ENCODE peak calls at places on chromosomes 1 and 21, in six cellular contexts. One of them, this sample, is unnamed.
A peak's percentile ranks its signal among the peaks of the same experiment; 100 is the strongest.

GRCh38 chr1:7199077-7199779 is 414.0 kb downstream of the CAMTA1 start:
- DNase-seq in heart left ventricle: no peak
- DNase-seq in upper lobe of right lung: no peak
- DNase-seq in SJSA1: no peak
- DNase-seq in fibroblast of lung: no peak
- DNase-seq in A673: peak; percentile 64
- DNase-seq in this sample: no peak

GRCh38 chr21:33981341-33982101 is 65.9 kb upstream of the ATP5PO start:
- DNase-seq in heart left ventricle: no peak
- DNase-seq in upper lobe of right lung: no peak
- DNase-seq in SJSA1: no peak
- DNase-seq in fibroblast of lung: no peak
- DNase-seq in A673: no peak
- DNase-seq in this sample: no peak

GRCh38 chr1:161266096-161266679 is 7.6 kb downstream of the PCP4L1 start:
- DNase-seq in heart left ventricle: no peak
- DNase-seq in upper lobe of right lung: no peak
- DNase-seq in SJSA1: no peak
- DNase-seq in fibroblast of lung: no peak
- DNase-seq in A673: peak; percentile 24
- DNase-seq in this sample: no peak

GRCh38 chr1:50109647-50110075 is 941 bp downstream of the ELAVL4 start:
- DNase-seq in heart left ventricle: no peak
- DNase-seq in upper lobe of right lung: no peak
- DNase-seq in SJSA1: no peak
- DNase-seq in fibroblast of lung: no peak
- DNase-seq in A673: peak; percentile 18
- DNase-seq in this sample: no peak

GRCh38 chr1:102879439-102879993 is 228.8 kb downstream of the COL11A1 start:
- DNase-seq in heart left ventricle: no peak
- DNase-seq in upper lobe of right lung: no peak
- DNase-seq in SJSA1: peak; percentile 79
- DNase-seq in fibroblast of lung: peak; percentile 38
- DNase-seq in A673: peak; percentile 73
- DNase-seq in this sample: no peak

GRCh38 chr1:178500091-178500770 is 3.5 kb upstream of the CLEC20A start:
- DNase-seq in heart left ventricle: no peak
- DNase-seq in upper lobe of right lung: no peak
- DNase-seq in SJSA1: no peak
- DNase-seq in fibroblast of lung: no peak
- DNase-seq in A673: peak; percentile 34
- DNase-seq in this sample: no peak

GRCh38 chr1:212224102-212224501 is 61.1 kb upstream of the PPP2R5A start:
- DNase-seq in heart left ventricle: no peak
- DNase-seq in upper lobe of right lung: no peak
- DNase-seq in SJSA1: no peak
- DNase-seq in fibroblast of lung: no peak
- DNase-seq in A673: no peak
- DNase-seq in this sample: no peak

GRCh38 chr1:180428782-180429695 is 73.3 kb downstream of the ACBD6 start:
- DNase-seq in heart left ventricle: no peak
- DNase-seq in upper lobe of right lung: no peak
- DNase-seq in SJSA1: no peak
- DNase-seq in fibroblast of lung: no peak
- DNase-seq in A673: no peak
- DNase-seq in this sample: no peak

GRCh38 chr1:116376734-116377096 is 3.7 kb downstream of the ATP1A1 start:
- DNase-seq in heart left ventricle: no peak
- DNase-seq in upper lobe of right lung: no peak
- DNase-seq in SJSA1: peak; percentile 76
- DNase-seq in fibroblast of lung: no peak
- DNase-seq in A673: peak; percentile 40
- DNase-seq in this sample: no peak

GRCh38 chr1:188668083-188668482 is 1809.6 kb downstream of the BRINP3 start:
- DNase-seq in heart left ventricle: no peak
- DNase-seq in upper lobe of right lung: no peak
- DNase-seq in SJSA1: no peak
- DNase-seq in fibroblast of lung: no peak
- DNase-seq in A673: peak; percentile 19
- DNase-seq in this sample: no peak

DNA sequence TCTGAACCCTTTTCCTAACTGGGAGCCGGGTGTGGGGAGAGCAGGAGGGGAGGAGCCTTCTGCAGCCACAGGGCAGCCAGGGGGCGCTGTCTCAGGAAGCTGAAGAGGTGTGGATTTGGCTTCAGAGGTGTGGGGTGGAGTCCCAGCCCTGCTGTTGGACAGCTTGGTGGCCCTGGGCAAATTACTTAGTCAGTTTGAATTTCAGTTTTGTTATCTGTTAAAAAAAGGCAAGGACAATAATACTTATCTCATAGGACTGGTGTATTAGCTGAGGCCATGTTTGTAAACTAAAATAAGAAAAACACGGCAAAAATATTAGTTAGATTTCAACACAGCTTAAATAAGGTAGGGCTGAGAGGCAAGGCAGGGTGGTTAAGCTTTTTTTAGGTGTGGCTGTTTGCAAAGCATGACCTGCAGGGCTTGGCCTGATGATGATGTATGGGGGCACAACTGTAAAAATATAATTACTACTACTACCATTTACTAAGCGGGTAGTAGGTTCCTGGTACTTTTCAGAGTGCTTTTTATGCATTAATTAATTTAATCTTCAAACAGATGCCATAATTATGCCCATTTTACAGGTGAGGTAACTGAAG is 111.8 kb downstream of the PLXNA2 start:
- DNase-seq in heart left ventricle: peak; percentile 78
- DNase-seq in upper lobe of right lung: peak; percentile 92
- DNase-seq in SJSA1: peak; percentile 71
- DNase-seq in fibroblast of lung: peak; percentile 66
- DNase-seq in A673: peak; percentile 73
- DNase-seq in this sample: peak; percentile 3
- H3K4me3 ChIP-seq in heart left ventricle: no peak overlapping the region
- H3K4me3 ChIP-seq in upper lobe of right lung: no peak overlapping the region
- H3K4me3 ChIP-seq in SJSA1: no peak overlapping the region
- H3K4me3 ChIP-seq in fibroblast of lung: no peak overlapping the region
- H3K4me3 ChIP-seq in A673: no peak overlapping the region
- H3K4me3 ChIP-seq in this sample: no peak overlapping the region

DNA sequence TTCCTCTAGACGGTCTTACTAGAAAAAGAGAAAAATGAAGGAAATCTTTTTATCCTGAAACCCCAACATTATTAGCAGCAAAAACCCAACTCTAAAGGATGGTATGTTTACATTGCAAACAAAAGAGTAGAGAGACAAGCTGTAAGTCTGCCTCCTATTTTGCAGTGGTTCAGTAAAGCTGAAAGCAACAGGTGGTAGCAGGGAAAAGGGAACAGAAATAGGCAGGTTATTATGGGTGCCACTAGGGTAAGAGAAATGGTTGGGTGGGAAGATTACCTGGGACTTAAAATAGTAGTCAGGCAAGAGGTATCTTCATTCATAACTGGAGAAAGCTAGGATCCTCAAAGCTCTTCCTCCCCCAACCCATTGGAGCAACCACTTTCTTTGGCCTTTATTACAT is 13.7 kb downstream of the CLSPN start:
- DNase-seq in heart left ventricle: no peak
- DNase-seq in upper lobe of right lung: no peak
- DNase-seq in SJSA1: no peak
- DNase-seq in fibroblast of lung: no peak
- DNase-seq in A673: no peak
- DNase-seq in this sample: no peak
- H3K36me3 ChIP-seq in heart left ventricle: no peaks in the 10 kb centered on the region
- H3K36me3 ChIP-seq in upper lobe of right lung: no peaks in the 10 kb centered on the region
- H3K36me3 ChIP-seq in SJSA1: peaks cover 61% of the 10 kb centered on the region
- H3K36me3 ChIP-seq in fibroblast of lung: no peaks in the 10 kb centered on the region
- H3K36me3 ChIP-seq in A673: peaks cover 63% of the 10 kb centered on the region
- H3K36me3 ChIP-seq in this sample: no peaks in the 10 kb centered on the region

DNA sequence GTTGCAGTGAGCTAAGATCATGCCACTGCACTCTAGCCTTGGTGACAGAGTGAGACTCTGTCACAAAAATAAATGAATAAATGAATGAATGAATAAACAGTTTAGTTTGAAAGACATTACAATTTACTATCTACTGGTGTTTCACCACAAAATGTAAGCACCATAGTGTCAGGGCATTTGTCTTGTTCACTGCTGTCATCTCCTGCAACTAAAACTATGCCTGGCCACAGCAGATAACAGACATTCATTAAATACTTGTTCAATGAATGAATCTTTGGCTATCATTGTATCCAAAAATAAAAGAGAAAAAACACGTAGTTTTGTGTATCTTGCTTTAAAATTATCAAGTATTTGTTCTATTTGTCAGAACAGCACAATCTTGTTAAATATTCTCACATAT is 32.5 kb downstream of the SASS6 start:
- DNase-seq in heart left ventricle: no peak
- DNase-seq in upper lobe of right lung: no peak
- DNase-seq in SJSA1: peak; percentile 27
- DNase-seq in fibroblast of lung: peak; percentile 21
- DNase-seq in A673: no peak
- DNase-seq in this sample: no peak
- H3K4me3 ChIP-seq in heart left ventricle: no peak overlapping the region
- H3K4me3 ChIP-seq in upper lobe of right lung: no peak overlapping the region
- H3K4me3 ChIP-seq in SJSA1: no peak overlapping the region
- H3K4me3 ChIP-seq in fibroblast of lung: no peak overlapping the region
- H3K4me3 ChIP-seq in A673: no peak overlapping the region
- H3K4me3 ChIP-seq in this sample: no peak overlapping the region

DNA sequence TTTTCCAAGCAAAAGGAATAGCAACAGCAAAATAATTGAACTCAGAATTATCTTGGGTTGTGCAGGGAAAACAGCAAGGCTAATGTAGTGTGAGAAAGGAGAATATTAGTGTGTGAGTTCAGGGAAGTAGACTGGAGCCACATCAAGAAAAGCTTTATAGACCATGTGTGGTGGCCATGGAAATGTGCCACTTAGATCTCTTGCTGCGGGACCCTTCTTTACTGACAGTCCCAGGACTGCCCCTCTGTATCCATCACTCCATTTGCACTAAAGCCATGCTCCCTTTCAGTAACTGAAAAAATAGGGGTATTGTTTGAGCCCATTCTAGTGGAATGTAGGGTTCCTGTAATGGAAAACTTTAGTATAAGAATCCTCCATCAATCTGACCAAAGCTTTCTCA is 32.3 kb downstream of the SAMSN1 start:
- DNase-seq in heart left ventricle: no peak
- DNase-seq in upper lobe of right lung: no peak
- DNase-seq in SJSA1: no peak
- DNase-seq in fibroblast of lung: no peak
- DNase-seq in A673: no peak
- DNase-seq in this sample: no peak
- H3K36me3 ChIP-seq in heart left ventricle: no peaks in the 10 kb centered on the region
- H3K36me3 ChIP-seq in upper lobe of right lung: peaks cover 4% of the 10 kb centered on the region
- H3K36me3 ChIP-seq in SJSA1: no peaks in the 10 kb centered on the region
- H3K36me3 ChIP-seq in fibroblast of lung: no peaks in the 10 kb centered on the region
- H3K36me3 ChIP-seq in A673: no peaks in the 10 kb centered on the region
- H3K36me3 ChIP-seq in this sample: no peaks in the 10 kb centered on the region

GRCh38 chr21:45556302-45556644 is 14.0 kb upstream of the SLC19A1 start:
- DNase-seq in heart left ventricle: no peak
- DNase-seq in upper lobe of right lung: no peak
- DNase-seq in SJSA1: no peak
- DNase-seq in fibroblast of lung: no peak
- DNase-seq in A673: no peak
- DNase-seq in this sample: no peak
- H3K4me3 ChIP-seq in heart left ventricle: peak overlapping the region; percentile 67
- H3K4me3 ChIP-seq in upper lobe of right lung: peak overlapping the region; percentile 49
- H3K4me3 ChIP-seq in SJSA1: peak overlapping the region; percentile 43
- H3K4me3 ChIP-seq in fibroblast of lung: no peak overlapping the region
- H3K4me3 ChIP-seq in A673: peak overlapping the region; percentile 50
- H3K4me3 ChIP-seq in this sample: no peak overlapping the region

This sample was measured in esophagus squamous epithelium.